ENCODE peak calls at places on chromosome 14, in seven cellular contexts. C is sigmoid colon, N is NB4, G is lower leg skin, X is testis, L is suprapubic skin, Y is body of pancreas. T is an unnamed sample.

GRCh38 chr14:51328942-51329350 is 88.9 kb downstream of the TMX1 start:
- DNase-seq in G (no peak), N (no peak), X (no peak), C (peak; percentile 78), Y (no peak), L (no peak), T (no peak)

GRCh38 chr14:72699852-72700257 is 194.0 kb downstream of the DPF3 start:
- DNase-seq in Y (no peak), N (peak; percentile 86), L (no peak), C (peak; percentile 71), X (no peak), G (no peak), T (no peak)

GRCh38 chr14:65224799-65225198 is 122.5 kb upstream of the MAX start:
- DNase-seq in Y (peak; percentile 85), G (no peak), X (no peak), L (no peak), N (peak; percentile 40), C (no peak), T (no peak)

GRCh38 chr14:58898655-58899316 is 261.0 kb downstream of the DACT1 start:
- DNase-seq in N (no peak), C (no peak), G (no peak), Y (no peak), L (no peak), X (no peak), T (no peak)

GRCh38 chr14:89524412-89524811 is 107.4 kb upstream of the FOXN3 start:
- DNase-seq in G (no peak), X (no peak), C (no peak), Y (no peak), N (no peak), L (no peak), T (no peak)

GRCh38 chr14:84998216-84998615 is 531.7 kb upstream of the FLRT2 start:
- DNase-seq in L (no peak), G (no peak), C (no peak), N (no peak), Y (no peak), X (no peak), T (no peak)

GRCh38 chr14:54310852-54311230 is 86.0 kb upstream of the CDKN3 start:
- DNase-seq in G (no peak), L (no peak), Y (no peak), X (no peak), N (no peak), C (no peak), T (no peak)

GRCh38 chr14:51552768-51553426 is 98.8 kb upstream of the FRMD6 start:
- DNase-seq in X (no peak), L (peak; percentile 85), Y (peak; percentile 15), N (no peak), G (no peak), C (no peak), T (no peak)

GRCh38 chr14:67694791-67695393 is 672 bp downstream of the RDH11 start:
- DNase-seq in C (peak; percentile 71), Y (peak; percentile 90), X (peak; percentile 94), N (peak; percentile 85), G (no peak), L (peak; percentile 79), T (peak; percentile 95)

GRCh38 chr14:89988787-89989186 is 33.1 kb downstream of the TDP1 start:
- DNase-seq in Y (no peak), L (no peak), C (no peak), X (no peak), G (no peak), N (no peak), T (no peak)

GRCh38 chr14:93212432-93212831 is 5.4 kb downstream of the UBR7 start:
- DNase-seq in G (no peak), C (no peak), Y (no peak), L (no peak), N (no peak), X (no peak), T (no peak)

GRCh38 chr14:61152851-61153364 is 128.2 kb downstream of the TMEM30B start:
- DNase-seq in Y (no peak), C (no peak), G (no peak), N (peak; percentile 7), X (no peak), L (no peak), T (no peak)

GRCh38 chr14:50395448-50395847 is 1.2 kb downstream of the CDKL1 start:
- DNase-seq in Y (peak; percentile 65), G (peak; percentile 88), L (no peak), N (no peak), C (peak; percentile 76), X (peak; percentile 58), T (no peak)

GRCh38 chr14:52790011-52790755 is 1.2 kb downstream of the GNPNAT1 start:
- DNase-seq in N (peak; percentile 11), G (no peak), L (no peak), Y (no peak), X (no peak), C (no peak), T (no peak)

GRCh38 chr14:67583711-67584644 is 16.1 kb downstream of the PIGH start:
- DNase-seq in X (peak; percentile 48), N (peak; percentile 59), G (peak; percentile 70), C (no peak), L (no peak), Y (no peak), T (peak; percentile 47)

GRCh38 chr14:77120771-77121743 is 20.5 kb downstream of the ZDHHC22 start:
- DNase-seq in X (peak; percentile 53), C (no peak), G (no peak), L (no peak), N (no peak), Y (no peak), T (no peak)

GRCh38 chr14:99173086-99173485 is 98.9 kb downstream of the BCL11B start:
- DNase-seq in X (no peak), Y (no peak), G (peak; percentile 77), L (peak; percentile 29), N (no peak), C (peak; percentile 40), T (no peak)

GRCh38 chr14:104728631-104729030 is 4.6 kb downstream of the ADSS1 start:
- DNase-seq in N (no peak), L (no peak), G (no peak), X (no peak), C (no peak), Y (no peak), T (no peak)

GRCh38 chr14:46405095-46405494 is 246.5 kb downstream of the RPL10L start:
- DNase-seq in N (no peak), X (no peak), G (no peak), Y (no peak), L (no peak), C (no peak), T (no peak)

GRCh38 chr14:60163741-60164140 is 1.5 kb downstream of the DHRS7 start:
- DNase-seq in C (no peak), N (peak; percentile 20), G (no peak), Y (no peak), L (no peak), X (no peak), T (no peak)

GRCh38 chr14:62819931-62820330 is 225.3 kb downstream of the KCNH5 start:
- DNase-seq in X (no peak), L (no peak), C (no peak), Y (no peak), G (no peak), N (peak; percentile 1), T (no peak)

GRCh38 chr14:91349481-91350074 is 68.0 kb downstream of the CCDC88C start:
- DNase-seq in G (no peak), N (no peak), Y (no peak), C (no peak), X (no peak), L (no peak), T (no peak)

GRCh38 chr14:104776961-104777807 is 18.4 kb downstream of the AKT1 start:
- DNase-seq in Y (no peak), N (no peak), C (no peak), L (no peak), G (no peak), X (no peak), T (no peak)

GRCh38 chr14:95281560-95282176 is 38.0 kb downstream of the CLMN start:
- DNase-seq in X (no peak), L (peak; percentile 7), C (no peak), Y (no peak), G (no peak), N (no peak), T (no peak)

GRCh38 chr14:53979747-53980642 is 23.4 kb upstream of the BMP4 start:
- DNase-seq in C (peak; percentile 80), N (no peak), G (peak; percentile 89), L (no peak), X (no peak), Y (no peak), T (no peak)

DNA sequence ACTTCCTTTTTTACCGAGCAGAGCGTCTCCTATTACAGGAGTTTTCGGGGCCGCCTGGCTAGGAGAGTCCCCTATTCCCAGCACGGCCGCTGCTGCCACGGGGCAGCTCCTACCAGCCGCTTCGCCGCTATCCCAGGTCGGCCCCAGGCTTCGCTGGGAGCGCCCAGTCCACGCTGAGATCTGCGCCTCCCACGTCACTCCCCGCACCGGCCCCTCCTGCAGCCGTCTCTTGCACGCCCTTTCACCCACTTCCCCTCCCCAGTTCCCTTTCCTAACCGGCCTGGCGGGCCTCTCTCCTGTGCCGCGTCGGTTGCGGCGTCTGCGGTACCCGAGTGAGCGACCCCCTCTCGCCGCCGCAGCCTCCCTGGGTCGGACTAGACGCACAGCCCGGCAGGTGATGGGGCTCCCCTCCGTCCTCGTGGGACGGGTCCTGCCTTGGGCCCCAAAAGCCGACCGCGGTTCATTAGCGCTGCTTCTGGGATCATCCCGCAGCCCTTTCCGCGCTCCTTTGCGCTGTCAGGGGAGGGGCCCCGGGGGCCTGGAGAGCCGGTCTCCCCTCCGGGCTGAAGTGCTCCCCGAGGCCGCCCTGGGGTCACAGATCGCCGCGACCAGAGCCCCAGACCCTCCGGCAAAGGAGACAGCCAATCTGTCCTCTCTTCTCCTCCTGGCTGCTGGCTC is 1318.4 kb downstream of the TMEM121 start:
- DNase-seq in X (peak; percentile 84), C (peak; percentile 76), G (peak; percentile 94), N (peak; percentile 85), L (peak; percentile 82), Y (peak; percentile 55), T (no peak)
- TF ChIP-seq POLR2A in X (no peak), C (no peak), G (no peak), N (peak; percentile 56), L (no peak), Y (peak; percentile 46), T (no peak)

GRCh38 chr14:24181251-24182077 is 7.2 kb downstream of the IPO4 start:
- DNase-seq in Y (no peak), G (no peak), C (no peak), L (no peak), N (no peak), X (no peak), T (no peak)
- TF ChIP-seq POLR2A in Y (no peak), G (no peak), C (no peak), L (no peak), N (no peak), X (no peak), T (no peak)

DNA sequence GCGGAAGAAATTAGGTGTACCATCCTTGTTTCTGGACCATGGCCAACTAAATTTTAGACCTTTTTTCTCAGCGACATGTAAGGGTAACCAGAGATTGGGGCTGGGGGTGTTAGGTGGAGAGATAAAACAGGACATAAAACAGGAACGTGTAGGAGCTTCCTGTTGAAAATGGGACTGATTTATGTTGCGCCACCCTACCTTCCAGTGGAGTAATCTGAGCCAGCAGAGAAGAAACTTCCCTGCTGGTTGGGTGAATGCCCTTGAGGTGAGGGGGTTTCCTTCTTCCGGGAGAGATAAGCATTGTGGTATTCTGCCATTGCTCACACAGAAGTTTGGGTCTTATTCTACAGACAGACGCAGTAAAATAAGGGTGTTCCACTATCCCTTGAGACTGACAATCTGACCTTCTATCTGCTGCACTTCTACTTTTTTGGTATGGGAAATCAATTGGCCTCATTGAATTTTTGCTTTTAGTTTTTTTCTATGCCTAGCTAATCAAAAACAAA is 417.6 kb downstream of the PCNX1 start:
- DNase-seq in C (no peak), N (peak; percentile 79), X (no peak), Y (no peak), L (no peak), G (no peak), T (no peak)
- TF ChIP-seq POLR2A in C (no peak), N (no peak), X (no peak), Y (no peak), L (no peak), G (no peak), T (no peak)

GRCh38 chr14:75640876-75641275 is 19.8 kb downstream of the ERG28 start:
- DNase-seq in C (no peak), N (no peak), Y (no peak), X (no peak), G (no peak), L (no peak), T (no peak)
- TF ChIP-seq POLR2A in C (no peak), N (no peak), Y (no peak), X (no peak), G (no peak), L (no peak), T (no peak)